ENCODE peak calls at places on chromosomes 12 and 14, in six cellular contexts. One of them, this sample, is unnamed.
A peak's percentile ranks its signal among the peaks of the same experiment; 100 is the strongest.

GRCh38 chr14:101235042-101235871 is 326.0 kb upstream of the DIO3 start:
- DNase-seq in HL-60: peak; percentile 10
- DNase-seq in SK-N-SH: peak; percentile 95
- DNase-seq in H1: peak; percentile 89
- DNase-seq in GM12878: no peak
- DNase-seq in K562: peak; percentile 71
- DNase-seq in this sample: peak; percentile 47

GRCh38 chr12:132764231-132764630 is 2.6 kb upstream of the ANKLE2 start:
- DNase-seq in HL-60: no peak
- DNase-seq in SK-N-SH: no peak
- DNase-seq in H1: no peak
- DNase-seq in GM12878: no peak
- DNase-seq in K562: no peak
- DNase-seq in this sample: no peak

GRCh38 chr12:92566448-92567040 is 136.2 kb upstream of the PLEKHG7 start:
- DNase-seq in HL-60: no peak
- DNase-seq in SK-N-SH: no peak
- DNase-seq in H1: no peak
- DNase-seq in GM12878: no peak
- DNase-seq in K562: no peak
- DNase-seq in this sample: no peak

GRCh38 chr14:88631091-88631490 is 68.3 kb downstream of the ZC3H14 start:
- DNase-seq in HL-60: no peak
- DNase-seq in SK-N-SH: no peak
- DNase-seq in H1: no peak
- DNase-seq in GM12878: no peak
- DNase-seq in K562: no peak
- DNase-seq in this sample: no peak

GRCh38 chr12:70948976-70949336 is 28.4 kb upstream of the PTPRR start:
- DNase-seq in HL-60: no peak
- DNase-seq in SK-N-SH: no peak
- DNase-seq in H1: no peak
- DNase-seq in GM12878: no peak
- DNase-seq in K562: no peak
- DNase-seq in this sample: no peak

GRCh38 chr14:63492391-63492790 is 50.8 kb downstream of the PPP2R5E start:
- DNase-seq in HL-60: no peak
- DNase-seq in SK-N-SH: no peak
- DNase-seq in H1: no peak
- DNase-seq in GM12878: no peak
- DNase-seq in K562: no peak
- DNase-seq in this sample: no peak

GRCh38 chr12:118371354-118372282 is 1.1 kb downstream of the TAOK3 start:
- DNase-seq in HL-60: no peak
- DNase-seq in SK-N-SH: peak; percentile 61
- DNase-seq in H1: peak; percentile 62
- DNase-seq in GM12878: no peak
- DNase-seq in K562: no peak
- DNase-seq in this sample: no peak

GRCh38 chr12:19688489-19688888 is 249.2 kb downstream of the AEBP2 start:
- DNase-seq in HL-60: no peak
- DNase-seq in SK-N-SH: no peak
- DNase-seq in H1: no peak
- DNase-seq in GM12878: no peak
- DNase-seq in K562: no peak
- DNase-seq in this sample: no peak

GRCh38 chr12:132284618-132285310 is 44.6 kb downstream of the GALNT9 start:
- DNase-seq in HL-60: no peak
- DNase-seq in SK-N-SH: no peak
- DNase-seq in H1: peak; percentile 59
- DNase-seq in GM12878: no peak
- DNase-seq in K562: no peak
- DNase-seq in this sample: no peak

GRCh38 chr12:110600254-110600653 is 13.7 kb upstream of the TCTN1 start:
- DNase-seq in HL-60: peak; percentile 52
- DNase-seq in SK-N-SH: peak; percentile 30
- DNase-seq in H1: no peak
- DNase-seq in GM12878: no peak
- DNase-seq in K562: no peak
- DNase-seq in this sample: peak; percentile 70

GRCh38 chr12:102343361-102344121 is 136.8 kb downstream of the IGF1 start:
- DNase-seq in HL-60: no peak
- DNase-seq in SK-N-SH: no peak
- DNase-seq in H1: no peak
- DNase-seq in GM12878: no peak
- DNase-seq in K562: no peak
- DNase-seq in this sample: peak; percentile 35

GRCh38 chr12:5050542-5050941 is 6.9 kb downstream of the KCNA5 start:
- DNase-seq in HL-60: no peak
- DNase-seq in SK-N-SH: no peak
- DNase-seq in H1: no peak
- DNase-seq in GM12878: no peak
- DNase-seq in K562: no peak
- DNase-seq in this sample: no peak

GRCh38 chr12:132700212-132700913 is 10.3 kb upstream of the PGAM5 start:
- DNase-seq in HL-60: no peak
- DNase-seq in SK-N-SH: no peak
- DNase-seq in H1: no peak
- DNase-seq in GM12878: peak; percentile 44
- DNase-seq in K562: no peak
- DNase-seq in this sample: peak; percentile 45

GRCh38 chr12:76685246-76685678 is 78.7 kb upstream of the ZDHHC17 start:
- DNase-seq in HL-60: no peak
- DNase-seq in SK-N-SH: no peak
- DNase-seq in H1: no peak
- DNase-seq in GM12878: no peak
- DNase-seq in K562: no peak
- DNase-seq in this sample: no peak

GRCh38 chr12:38149395-38150073 is 167.0 kb upstream of the ALG10B start:
- DNase-seq in HL-60: no peak
- DNase-seq in SK-N-SH: no peak
- DNase-seq in H1: no peak
- DNase-seq in GM12878: no peak
- DNase-seq in K562: no peak
- DNase-seq in this sample: no peak

GRCh38 chr14:103296007-103296406 is 38.0 kb upstream of the EIF5 start:
- DNase-seq in HL-60: no peak
- DNase-seq in SK-N-SH: no peak
- DNase-seq in H1: no peak
- DNase-seq in GM12878: no peak
- DNase-seq in K562: no peak
- DNase-seq in this sample: peak; percentile 46

GRCh38 chr12:34244608-34245007 is 222.3 kb downstream of the ALG10 start:
- DNase-seq in HL-60: no peak
- DNase-seq in SK-N-SH: no peak
- DNase-seq in H1: no peak
- DNase-seq in GM12878: no peak
- DNase-seq in K562: no peak
- DNase-seq in this sample: no peak

GRCh38 chr12:104825408-104825807 is 132.7 kb downstream of the SLC41A2 start:
- DNase-seq in HL-60: no peak
- DNase-seq in SK-N-SH: no peak
- DNase-seq in H1: no peak
- DNase-seq in GM12878: no peak
- DNase-seq in K562: peak; percentile 25
- DNase-seq in this sample: no peak

GRCh38 chr12:62328296-62328921 is 68.2 kb downstream of the USP15 start:
- DNase-seq in HL-60: no peak
- DNase-seq in SK-N-SH: peak; percentile 1
- DNase-seq in H1: no peak
- DNase-seq in GM12878: no peak
- DNase-seq in K562: no peak
- DNase-seq in this sample: no peak

GRCh38 chr14:96272777-96273471 is 16.9 kb downstream of the BDKRB1 start:
- DNase-seq in HL-60: no peak
- DNase-seq in SK-N-SH: no peak
- DNase-seq in H1: peak; percentile 16
- DNase-seq in GM12878: no peak
- DNase-seq in K562: no peak
- DNase-seq in this sample: no peak

GRCh38 chr14:99454246-99454645 is 26.4 kb downstream of the SETD3 start:
- DNase-seq in HL-60: no peak
- DNase-seq in SK-N-SH: no peak
- DNase-seq in H1: no peak
- DNase-seq in GM12878: no peak
- DNase-seq in K562: no peak
- DNase-seq in this sample: no peak

GRCh38 chr12:15716566-15716965 is 72.6 kb downstream of the EPS8 start:
- DNase-seq in HL-60: no peak
- DNase-seq in SK-N-SH: no peak
- DNase-seq in H1: no peak
- DNase-seq in GM12878: no peak
- DNase-seq in K562: no peak
- DNase-seq in this sample: no peak

GRCh38 chr14:50000215-50001145 is 107.6 kb downstream of the ARF6 start:
- DNase-seq in HL-60: no peak
- DNase-seq in SK-N-SH: peak; percentile 58
- DNase-seq in H1: peak; percentile 55
- DNase-seq in GM12878: no peak
- DNase-seq in K562: no peak
- DNase-seq in this sample: peak; percentile 36

GRCh38 chr12:10910380-10910779 is 1.0 kb upstream of the TAS2R13 start:
- DNase-seq in HL-60: no peak
- DNase-seq in SK-N-SH: no peak
- DNase-seq in H1: no peak
- DNase-seq in GM12878: no peak
- DNase-seq in K562: no peak
- DNase-seq in this sample: peak; percentile 11

GRCh38 chr12:1935700-1936378 is 17.4 kb upstream of the CACNA2D4 start:
- DNase-seq in HL-60: no peak
- DNase-seq in SK-N-SH: peak; percentile 30
- DNase-seq in H1: peak; percentile 41
- DNase-seq in GM12878: no peak
- DNase-seq in K562: no peak
- DNase-seq in this sample: no peak

GRCh38 chr12:120206228-120206627 is 5.3 kb upstream of the RPLP0 start:
- DNase-seq in HL-60: no peak
- DNase-seq in SK-N-SH: no peak
- DNase-seq in H1: no peak
- DNase-seq in GM12878: no peak
- DNase-seq in K562: no peak
- DNase-seq in this sample: no peak

GRCh38 chr14:67477926-67478915 is 10.3 kb downstream of the TMEM229B start:
- DNase-seq in HL-60: no peak
- DNase-seq in SK-N-SH: no peak
- DNase-seq in H1: no peak
- DNase-seq in GM12878: no peak
- DNase-seq in K562: no peak
- DNase-seq in this sample: no peak

GRCh38 chr12:45728625-45729232 is 777 bp upstream of the ARID2 start:
- DNase-seq in HL-60: peak; percentile 90
- DNase-seq in SK-N-SH: peak; percentile 86
- DNase-seq in H1: peak; percentile 94
- DNase-seq in GM12878: peak; percentile 87
- DNase-seq in K562: peak; percentile 72
- DNase-seq in this sample: peak; percentile 92

GRCh38 chr14:61526405-61527312 is 168.7 kb upstream of the HIF1A start:
- DNase-seq in HL-60: no peak
- DNase-seq in SK-N-SH: no peak
- DNase-seq in H1: no peak
- DNase-seq in GM12878: no peak
- DNase-seq in K562: no peak
- DNase-seq in this sample: peak; percentile 88

GRCh38 chr12:25266522-25266921 is 15.8 kb upstream of the KRAS start:
- DNase-seq in HL-60: no peak
- DNase-seq in SK-N-SH: no peak
- DNase-seq in H1: no peak
- DNase-seq in GM12878: no peak
- DNase-seq in K562: no peak
- DNase-seq in this sample: no peak

GRCh38 chr14:67167420-67168109 is 21.7 kb upstream of the GARIN2 start:
- DNase-seq in HL-60: no peak
- DNase-seq in SK-N-SH: no peak
- DNase-seq in H1: no peak
- DNase-seq in GM12878: no peak
- DNase-seq in K562: no peak
- DNase-seq in this sample: peak; percentile 12

GRCh38 chr14:75334191-75335051 is 55.8 kb downstream of the FOS start:
- DNase-seq in HL-60: peak; percentile 59
- DNase-seq in SK-N-SH: no peak
- DNase-seq in H1: no peak
- DNase-seq in GM12878: peak; percentile 28
- DNase-seq in K562: no peak
- DNase-seq in this sample: no peak
- TF ChIP-seq GABPA in HL-60: no peak
- TF ChIP-seq GABPA in SK-N-SH: no peak
- TF ChIP-seq GABPA in H1: no peak
- TF ChIP-seq GABPA in GM12878: no peak
- TF ChIP-seq GABPA in K562: no peak
- TF ChIP-seq GABPA in this sample: no peak

GRCh38 chr14:76687611-76688372 is 73.5 kb upstream of the VASH1 start:
- DNase-seq in HL-60: no peak
- DNase-seq in SK-N-SH: no peak
- DNase-seq in H1: peak; percentile 10
- DNase-seq in GM12878: no peak
- DNase-seq in K562: no peak
- DNase-seq in this sample: peak; percentile 94
- TF ChIP-seq GABPA in HL-60: no peak
- TF ChIP-seq GABPA in SK-N-SH: no peak
- TF ChIP-seq GABPA in H1: no peak
- TF ChIP-seq GABPA in GM12878: no peak
- TF ChIP-seq GABPA in K562: no peak
- TF ChIP-seq GABPA in this sample: peak; percentile 36

GRCh38 chr12:109594566-109595317 is 21.1 kb downstream of the MVK start:
- DNase-seq in HL-60: no peak
- DNase-seq in SK-N-SH: no peak
- DNase-seq in H1: no peak
- DNase-seq in GM12878: no peak
- DNase-seq in K562: no peak
- DNase-seq in this sample: no peak
- TF ChIP-seq GABPA in HL-60: no peak
- TF ChIP-seq GABPA in SK-N-SH: no peak
- TF ChIP-seq GABPA in H1: no peak
- TF ChIP-seq GABPA in GM12878: no peak
- TF ChIP-seq GABPA in K562: no peak
- TF ChIP-seq GABPA in this sample: no peak

DNA sequence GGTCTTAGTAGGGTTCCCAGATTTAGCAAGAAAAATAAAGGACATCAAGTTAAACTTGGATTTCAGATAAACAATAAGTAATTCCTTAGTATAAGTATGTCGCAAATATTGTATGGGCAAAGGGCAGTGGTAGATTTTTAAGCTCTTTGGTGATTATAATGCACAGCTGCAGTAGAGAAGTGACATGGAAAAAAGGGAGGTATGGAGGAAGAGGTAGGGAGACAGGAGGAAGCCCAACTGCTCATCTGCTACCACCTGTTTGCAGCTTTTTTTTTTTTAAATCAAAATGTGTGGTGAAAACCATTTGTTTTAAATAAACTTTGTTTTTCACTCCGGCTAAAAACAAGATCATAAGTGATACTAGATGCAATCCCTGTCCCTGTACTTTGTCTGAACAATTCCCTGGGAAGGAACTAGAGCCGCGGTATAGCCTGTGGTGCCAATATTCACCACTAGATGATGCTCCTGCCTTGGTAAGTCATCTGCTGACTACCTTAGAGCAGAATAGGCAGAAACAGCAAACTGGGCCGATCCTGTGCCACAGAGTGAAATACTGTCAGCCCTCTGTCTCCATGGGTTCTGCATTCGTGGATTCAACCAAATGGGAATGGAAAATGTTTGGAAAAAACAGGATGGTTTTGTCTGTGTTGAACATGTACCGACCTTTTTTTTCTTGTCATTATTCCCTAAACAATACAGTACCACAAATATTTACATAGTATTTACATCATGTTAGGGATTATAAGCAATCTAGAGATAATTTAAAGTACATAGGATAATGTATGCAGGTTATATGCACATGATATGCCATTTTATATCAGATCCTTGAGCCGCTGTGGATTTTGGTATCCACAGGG is 62.4 kb upstream of the PLBD1 start:
- DNase-seq in HL-60: peak; percentile 39
- DNase-seq in SK-N-SH: peak; percentile 53
- DNase-seq in H1: peak; percentile 86
- DNase-seq in GM12878: no peak
- DNase-seq in K562: peak; percentile 45
- DNase-seq in this sample: peak; percentile 44
- TF ChIP-seq GABPA in HL-60: no peak
- TF ChIP-seq GABPA in SK-N-SH: no peak
- TF ChIP-seq GABPA in H1: no peak
- TF ChIP-seq GABPA in GM12878: no peak
- TF ChIP-seq GABPA in K562: no peak
- TF ChIP-seq GABPA in this sample: no peak